ENCODE peak calls at places on chromosomes 12 and 14, in ten cellular contexts. F, M, H, X, T, O, J, I, S and E are unnamed samples.

GRCh38 chr12:47207829-47208248 is 128.1 kb upstream of the AMIGO2 start:
- DNase-seq in F (no peak), J (no peak), X (peak), T (no peak), S (no peak), H (no peak), I (peak), O (no peak), M (no peak), E (peak)

GRCh38 chr14:91400696-91401095 is 16.9 kb downstream of the CCDC88C start:
- DNase-seq in I (no peak), O (no peak), M (no peak), H (no peak), F (no peak), S (no peak), X (no peak), T (no peak), J (no peak), E (no peak)

GRCh38 chr12:57629897-57630471 is 3.0 kb downstream of the B4GALNT1 start:
- DNase-seq in H (no peak), T (no peak), S (no peak), J (no peak), O (no peak), I (no peak), M (no peak), X (no peak), F (peak), E (no peak)

GRCh38 chr14:79405511-79405910 is 805.8 kb downstream of the DIO2 start:
- DNase-seq in I (no peak), O (no peak), X (no peak), T (no peak), F (no peak), H (no peak), J (no peak), M (no peak), S (no peak), E (no peak)

GRCh38 chr12:88897723-88898122 is 317.5 kb upstream of the KITLG start:
- DNase-seq in T (no peak), M (no peak), F (no peak), J (no peak), X (no peak), I (no peak), O (no peak), S (no peak), H (no peak), E (peak)

GRCh38 chr12:53997324-53998173 is 2.4 kb upstream of the HOXC9 start:
- DNase-seq in S (peak), M (no peak), J (no peak), O (no peak), F (no peak), H (no peak), I (no peak), X (no peak), T (no peak), E (no peak)

GRCh38 chr14:95320076-95320895 is 578 bp upstream of the CLMN start:
- DNase-seq in O (peak), I (peak), M (no peak), F (no peak), H (no peak), T (no peak), J (no peak), X (no peak), S (no peak), E (no peak)

GRCh38 chr12:104672501-104673265 is 215.9 kb downstream of the CHST11 start:
- DNase-seq in T (no peak), I (no peak), S (peak), X (no peak), H (no peak), J (no peak), F (no peak), M (no peak), O (peak), E (peak)

GRCh38 chr12:122394626-122395194 is 27.8 kb downstream of the CLIP1 start:
- DNase-seq in M (no peak), T (no peak), F (no peak), S (peak), J (no peak), I (no peak), X (no peak), H (no peak), O (no peak), E (peak)

GRCh38 chr12:53232641-53233538 is 881 bp upstream of the RARG start:
- DNase-seq in O (peak), X (no peak), F (peak), J (no peak), S (peak), T (peak), M (peak), H (peak), I (no peak), E (peak)

GRCh38 chr12:1222858-1223644 is 232.0 kb downstream of the ERC1 start:
- DNase-seq in S (no peak), O (no peak), I (no peak), J (no peak), H (no peak), T (no peak), F (no peak), X (no peak), M (no peak), E (no peak)